ENCODE peak calls at places on chromosomes 13 and 19, in nine cellular contexts. E, P, M, O, V, N, X, L and B are unnamed samples.

GRCh38 chr19:36528921-36529518 is 949 bp upstream of the ZNF260 start:
- DNase-seq in E (no peak), P (no peak), M (no peak), O (no peak), V (no peak), N (no peak), X (peak; percentile 4), L (no peak), B (no peak)

GRCh38 chr19:49580264-49581006 is at the start of gene NOSIP:
- DNase-seq in E (peak; percentile 94), P (peak; percentile 98), M (peak; percentile 95), O (peak; percentile 87), V (peak; percentile 97), N (peak; percentile 99), X (peak; percentile 87), L (peak; percentile 96), B (peak; percentile 98)

GRCh38 chr13:85419611-85420010 is 379.6 kb downstream of the SLITRK6 start:
- DNase-seq in E (no peak), P (no peak), M (no peak), O (no peak), V (no peak), N (no peak), X (peak; percentile 7), L (no peak), B (no peak)

GRCh38 chr19:32976223-32976805 is 4.3 kb downstream of the FAAP24 start:
- DNase-seq in E (peak; percentile 51), P (peak; percentile 79), M (peak; percentile 66), O (peak; percentile 65), V (peak; percentile 81), N (peak; percentile 73), X (peak; percentile 41), L (peak; percentile 71), B (no peak)

GRCh38 chr19:3580156-3580955 is 4.9 kb upstream of the GIPC3 start:
- DNase-seq in E (peak; percentile 51), P (no peak), M (no peak), O (no peak), V (no peak), N (peak; percentile 69), X (no peak), L (no peak), B (no peak)

GRCh38 chr13:24995225-24995804 is 100.6 kb upstream of the PABPC3 start:
- DNase-seq in E (peak; percentile 64), P (peak; percentile 85), M (peak; percentile 22), O (no peak), V (no peak), N (peak; percentile 86), X (peak; percentile 60), L (no peak), B (no peak)

GRCh38 chr19:17061205-17061604 is 14.0 kb downstream of the HAUS8 start:
- DNase-seq in E (no peak), P (no peak), M (no peak), O (no peak), V (no peak), N (no peak), X (no peak), L (no peak), B (no peak)

GRCh38 chr13:65966991-65967451 is 1263.1 kb downstream of the PCDH9 start:
- DNase-seq in E (no peak), P (no peak), M (no peak), O (no peak), V (no peak), N (peak; percentile 71), X (peak; percentile 8), L (no peak), B (no peak)

DNA sequence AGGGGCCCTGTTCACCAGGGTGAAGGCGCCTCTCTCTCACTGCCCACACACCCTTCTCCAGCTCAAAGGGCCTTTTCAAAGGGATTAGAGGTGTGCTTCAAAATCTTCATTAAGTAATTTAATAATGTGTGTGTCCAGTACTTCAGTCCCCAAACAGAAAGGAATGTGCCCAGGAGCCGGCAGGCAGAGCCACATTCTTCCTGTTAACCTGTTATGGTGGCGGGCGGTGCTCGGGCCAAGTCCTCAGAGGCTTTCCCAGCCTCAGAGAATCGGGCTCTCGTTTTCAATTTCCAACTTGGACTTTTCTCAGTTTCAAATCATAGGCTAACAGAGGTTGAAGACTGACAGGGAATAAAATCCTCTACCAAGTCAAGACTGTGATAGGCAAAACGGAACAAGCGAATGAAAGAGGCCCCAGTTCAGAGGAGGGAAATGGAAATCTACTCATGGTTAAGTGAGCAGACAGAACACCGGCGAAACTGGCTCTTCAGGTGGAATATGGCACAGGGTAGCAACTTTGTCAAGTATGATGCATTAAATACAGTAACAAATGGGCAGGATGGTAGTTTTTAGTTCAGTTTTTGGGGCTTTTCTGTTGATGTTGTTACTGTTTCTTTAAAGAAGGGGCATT is 68.6 kb downstream of the FOXO1 start:
- DNase-seq in E (peak; percentile 51), P (no peak), M (no peak), O (no peak), V (peak; percentile 41), N (no peak), X (no peak), L (no peak), B (no peak)
- H3K27ac ChIP-seq in E (peak overlapping the region; percentile 59), P (peak overlapping the region; percentile 68), M (no peak overlapping the region), O (peak overlapping the region; percentile 34), V (peak overlapping the region; percentile 63), N (no peak overlapping the region), X (no peak overlapping the region), L (no peak overlapping the region), B (peak overlapping the region; percentile 62)

GRCh38 chr19:35498220-35498619 is 8.0 kb upstream of the KRTDAP start:
- DNase-seq in E (no peak), P (no peak), M (no peak), O (no peak), V (no peak), N (no peak), X (no peak), L (no peak), B (no peak)

GRCh38 chr19:35491838-35492360 is 1.6 kb upstream of the KRTDAP start:
- DNase-seq in E (peak; percentile 43), P (no peak), M (no peak), O (no peak), V (no peak), N (no peak), X (no peak), L (no peak), B (no peak)

GRCh38 chr19:35493971-35494370 is 3.7 kb upstream of the KRTDAP start:
- DNase-seq in E (no peak), P (no peak), M (no peak), O (no peak), V (no peak), N (no peak), X (no peak), L (no peak), B (no peak)

GRCh38 chr19:35497406-35497805 is 7.1 kb upstream of the KRTDAP start:
- DNase-seq in E (no peak), P (no peak), M (no peak), O (no peak), V (no peak), N (no peak), X (no peak), L (no peak), B (no peak)

DNA sequence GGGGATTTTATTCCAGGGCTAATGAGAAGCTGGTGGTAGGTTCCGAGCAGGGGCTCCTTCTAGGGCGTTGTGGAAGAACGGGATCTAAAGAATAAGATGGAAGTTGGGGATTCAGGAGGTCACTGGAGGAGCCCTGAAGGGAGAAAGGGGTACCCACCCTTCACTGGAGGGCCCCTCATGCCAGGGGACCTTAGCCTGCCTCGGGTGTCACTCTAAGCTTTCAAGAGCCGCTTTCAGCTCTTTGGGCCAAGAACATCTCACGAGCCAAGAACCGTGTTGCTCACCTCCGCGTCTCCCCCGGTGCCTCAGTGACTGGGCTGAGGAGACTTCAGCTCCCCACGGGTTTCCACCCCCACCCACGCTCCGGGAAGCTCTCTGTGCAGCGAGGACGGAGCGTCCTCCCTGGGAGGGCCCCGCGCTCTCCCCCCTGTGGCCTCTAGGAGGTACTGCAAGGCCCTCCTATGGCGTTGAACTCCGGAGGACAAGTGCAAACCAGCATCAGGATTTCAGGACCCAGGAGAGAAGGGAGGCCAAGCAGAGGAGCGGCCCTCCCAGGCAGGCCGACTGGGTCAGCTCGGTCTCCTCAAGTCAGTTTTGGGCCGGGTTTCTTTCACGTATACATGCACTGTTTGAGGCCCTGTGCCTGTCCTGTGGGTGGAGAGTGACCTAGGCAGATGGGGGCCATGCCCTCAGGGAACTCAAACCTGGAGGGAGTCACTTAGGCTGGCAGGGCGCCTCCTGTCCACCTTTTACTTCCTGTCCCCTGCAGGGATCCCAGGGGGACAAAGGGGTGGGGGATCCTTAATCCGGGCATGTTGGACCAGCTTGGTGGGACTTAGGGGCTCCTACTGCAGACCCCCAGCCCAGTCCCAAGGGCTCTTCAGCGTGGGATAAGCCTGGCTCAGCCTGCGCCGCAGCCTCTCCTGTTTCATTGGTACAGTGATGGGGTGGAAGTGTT is 5.1 kb upstream of the KRTDAP start:
- DNase-seq in E (peak; percentile 53), P (peak; percentile 63), M (peak; percentile 46), O (no peak), V (peak; percentile 82), N (peak; percentile 64), X (peak; percentile 79), L (peak; percentile 78), B (peak; percentile 86)
- H3K27ac ChIP-seq in E (no peak overlapping the region), P (no peak overlapping the region), M (no peak overlapping the region), O (no peak overlapping the region), V (no peak overlapping the region), N (no peak overlapping the region), X (no peak overlapping the region), L (no peak overlapping the region), B (no peak overlapping the region)

GRCh38 chr19:31257426-31258130 is 91.7 kb downstream of the TSHZ3 start:
- DNase-seq in E (no peak), P (no peak), M (no peak), O (no peak), V (no peak), N (no peak), X (no peak), L (peak; percentile 18), B (no peak)

GRCh38 chr19:31256601-31256990 is 92.6 kb downstream of the TSHZ3 start:
- DNase-seq in E (no peak), P (no peak), M (no peak), O (no peak), V (no peak), N (no peak), X (no peak), L (peak; percentile 37), B (no peak)

GRCh38 chr19:31258211-31259052 is 90.8 kb downstream of the TSHZ3 start:
- DNase-seq in E (no peak), P (no peak), M (no peak), O (no peak), V (no peak), N (no peak), X (no peak), L (peak; percentile 28), B (no peak)

GRCh38 chr19:31255863-31256600 is 93.2 kb downstream of the TSHZ3 start:
- DNase-seq in E (no peak), P (no peak), M (no peak), O (no peak), V (no peak), N (no peak), X (no peak), L (peak; percentile 23), B (no peak)

DNA sequence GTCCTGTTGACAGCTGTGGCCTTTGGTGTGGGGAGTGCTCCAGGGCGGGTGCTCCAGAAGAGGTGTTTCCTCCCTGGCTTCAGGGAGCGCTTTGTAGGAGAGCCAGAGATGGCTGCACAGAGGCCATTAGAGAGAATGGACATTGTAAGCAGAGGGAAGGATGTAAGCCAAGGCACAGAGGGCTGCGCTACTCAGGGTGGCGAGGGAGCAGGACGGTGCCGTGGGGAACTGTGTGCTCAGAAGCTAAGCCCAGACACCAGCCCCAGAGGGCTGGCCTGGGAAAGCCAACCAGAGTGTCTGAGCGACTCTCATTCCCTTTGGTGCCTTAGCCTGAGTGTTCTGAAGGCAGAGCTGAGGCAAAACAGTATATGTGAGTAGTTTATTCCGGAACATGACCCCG is 92.2 kb downstream of the TSHZ3 start:
- DNase-seq in E (no peak), P (no peak), M (no peak), O (no peak), V (no peak), N (no peak), X (no peak), L (no peak), B (no peak)
- H3K27ac ChIP-seq in E (no peak overlapping the region), P (no peak overlapping the region), M (no peak overlapping the region), O (no peak overlapping the region), V (no peak overlapping the region), N (no peak overlapping the region), X (no peak overlapping the region), L (no peak overlapping the region), B (no peak overlapping the region)

GRCh38 chr13:111657013-111657412 is 336.6 kb downstream of the TEX29 start:
- DNase-seq in E (no peak), P (no peak), M (no peak), O (no peak), V (no peak), N (no peak), X (no peak), L (no peak), B (no peak)
- H3K27ac ChIP-seq in E (no peak overlapping the region), P (no peak overlapping the region), M (no peak overlapping the region), O (no peak overlapping the region), V (no peak overlapping the region), N (no peak overlapping the region), X (no peak overlapping the region), L (no peak overlapping the region), B (no peak overlapping the region)